ENCODE peak calls at places on chromosomes 11 and 22, in seven cellular contexts. One of them, this sample, is unnamed.

GRCh38 chr11:17734418-17734911 is at the start of gene KCNC1:
- DNase-seq in suprapubic skin: no peak
- DNase-seq in endodermal cell: peak
- DNase-seq in GM12865: peak
- DNase-seq in keratinocyte: no peak
- DNase-seq in fibroblast of lung: peak
- DNase-seq in heart right ventricle: no peak
- DNase-seq in this sample: no peak

GRCh38 chr11:112024778-112025678 is at the start of gene DLAT:
- DNase-seq in suprapubic skin: peak
- DNase-seq in endodermal cell: peak
- DNase-seq in GM12865: peak
- DNase-seq in keratinocyte: peak
- DNase-seq in fibroblast of lung: peak
- DNase-seq in heart right ventricle: peak
- DNase-seq in this sample: peak

GRCh38 chr11:78510025-78510596 is 64.6 kb downstream of the NARS2 start:
- DNase-seq in suprapubic skin: no peak
- DNase-seq in endodermal cell: no peak
- DNase-seq in GM12865: no peak
- DNase-seq in keratinocyte: no peak
- DNase-seq in fibroblast of lung: no peak
- DNase-seq in heart right ventricle: no peak
- DNase-seq in this sample: no peak

GRCh38 chr11:59207988-59208432 is 4.7 kb downstream of the MPEG1 start:
- DNase-seq in suprapubic skin: no peak
- DNase-seq in endodermal cell: peak
- DNase-seq in GM12865: peak
- DNase-seq in keratinocyte: no peak
- DNase-seq in fibroblast of lung: peak
- DNase-seq in heart right ventricle: peak
- DNase-seq in this sample: peak

GRCh38 chr11:128956401-128957203 is 13.9 kb upstream of the TP53AIP1 start:
- DNase-seq in suprapubic skin: no peak
- DNase-seq in endodermal cell: peak
- DNase-seq in GM12865: peak
- DNase-seq in keratinocyte: no peak
- DNase-seq in fibroblast of lung: peak
- DNase-seq in heart right ventricle: peak
- DNase-seq in this sample: no peak

GRCh38 chr22:49820984-49821383 is 6.7 kb downstream of the BRD1 start:
- DNase-seq in suprapubic skin: no peak
- DNase-seq in endodermal cell: no peak
- DNase-seq in GM12865: no peak
- DNase-seq in keratinocyte: no peak
- DNase-seq in fibroblast of lung: no peak
- DNase-seq in heart right ventricle: no peak
- DNase-seq in this sample: no peak

GRCh38 chr11:109945626-109946321 is 147.4 kb upstream of the ZC3H12C start:
- DNase-seq in suprapubic skin: no peak
- DNase-seq in endodermal cell: no peak
- DNase-seq in GM12865: peak
- DNase-seq in keratinocyte: no peak
- DNase-seq in fibroblast of lung: no peak
- DNase-seq in heart right ventricle: no peak
- DNase-seq in this sample: no peak

GRCh38 chr22:27534720-27535125 is 266.8 kb downstream of the MN1 start:
- DNase-seq in suprapubic skin: no peak
- DNase-seq in endodermal cell: no peak
- DNase-seq in GM12865: no peak
- DNase-seq in keratinocyte: no peak
- DNase-seq in fibroblast of lung: peak
- DNase-seq in heart right ventricle: no peak
- DNase-seq in this sample: no peak

GRCh38 chr11:113871331-113871730 is 4.0 kb downstream of the USP28 start:
- DNase-seq in suprapubic skin: no peak
- DNase-seq in endodermal cell: no peak
- DNase-seq in GM12865: no peak
- DNase-seq in keratinocyte: no peak
- DNase-seq in fibroblast of lung: no peak
- DNase-seq in heart right ventricle: no peak
- DNase-seq in this sample: no peak

GRCh38 chr11:11171854-11172253 is 181.2 kb downstream of the CSNK2A3 start:
- DNase-seq in suprapubic skin: no peak
- DNase-seq in endodermal cell: no peak
- DNase-seq in GM12865: peak
- DNase-seq in keratinocyte: no peak
- DNase-seq in fibroblast of lung: no peak
- DNase-seq in heart right ventricle: no peak
- DNase-seq in this sample: no peak

GRCh38 chr11:23201936-23202522 is 341.8 kb upstream of the CCDC179 start:
- DNase-seq in suprapubic skin: no peak
- DNase-seq in endodermal cell: no peak
- DNase-seq in GM12865: no peak
- DNase-seq in keratinocyte: no peak
- DNase-seq in fibroblast of lung: no peak
- DNase-seq in heart right ventricle: no peak
- DNase-seq in this sample: no peak

GRCh38 chr22:44880588-44881245 is 128.3 kb downstream of the ARHGAP8 start:
- DNase-seq in suprapubic skin: no peak
- DNase-seq in endodermal cell: peak
- DNase-seq in GM12865: no peak
- DNase-seq in keratinocyte: no peak
- DNase-seq in fibroblast of lung: no peak
- DNase-seq in heart right ventricle: no peak
- DNase-seq in this sample: no peak

GRCh38 chr11:62923634-62924411 is 2.7 kb upstream of the CHRM1 start:
- DNase-seq in suprapubic skin: no peak
- DNase-seq in endodermal cell: peak
- DNase-seq in GM12865: peak
- DNase-seq in keratinocyte: no peak
- DNase-seq in fibroblast of lung: no peak
- DNase-seq in heart right ventricle: no peak
- DNase-seq in this sample: no peak

GRCh38 chr22:32378703-32379272 is 21.1 kb downstream of the RFPL3 start:
- DNase-seq in suprapubic skin: no peak
- DNase-seq in endodermal cell: peak
- DNase-seq in GM12865: peak
- DNase-seq in keratinocyte: no peak
- DNase-seq in fibroblast of lung: peak
- DNase-seq in heart right ventricle: no peak
- DNase-seq in this sample: no peak

GRCh38 chr22:45497746-45498145 is 4.9 kb upstream of the FBLN1 start:
- DNase-seq in suprapubic skin: no peak
- DNase-seq in endodermal cell: no peak
- DNase-seq in GM12865: no peak
- DNase-seq in keratinocyte: no peak
- DNase-seq in fibroblast of lung: peak
- DNase-seq in heart right ventricle: no peak
- DNase-seq in this sample: no peak

GRCh38 chr22:40057652-40058051 is 62.9 kb downstream of the FAM83F start:
- DNase-seq in suprapubic skin: no peak
- DNase-seq in endodermal cell: no peak
- DNase-seq in GM12865: no peak
- DNase-seq in keratinocyte: no peak
- DNase-seq in fibroblast of lung: no peak
- DNase-seq in heart right ventricle: no peak
- DNase-seq in this sample: no peak

GRCh38 chr11:47233989-47234668 is 14.5 kb downstream of the ACP2 start:
- DNase-seq in suprapubic skin: no peak
- DNase-seq in endodermal cell: peak
- DNase-seq in GM12865: no peak
- DNase-seq in keratinocyte: no peak
- DNase-seq in fibroblast of lung: peak
- DNase-seq in heart right ventricle: peak
- DNase-seq in this sample: no peak

GRCh38 chr11:94708642-94709041 is 59.5 kb upstream of the AMOTL1 start:
- DNase-seq in suprapubic skin: no peak
- DNase-seq in endodermal cell: no peak
- DNase-seq in GM12865: no peak
- DNase-seq in keratinocyte: no peak
- DNase-seq in fibroblast of lung: no peak
- DNase-seq in heart right ventricle: no peak
- DNase-seq in this sample: no peak

DNA sequence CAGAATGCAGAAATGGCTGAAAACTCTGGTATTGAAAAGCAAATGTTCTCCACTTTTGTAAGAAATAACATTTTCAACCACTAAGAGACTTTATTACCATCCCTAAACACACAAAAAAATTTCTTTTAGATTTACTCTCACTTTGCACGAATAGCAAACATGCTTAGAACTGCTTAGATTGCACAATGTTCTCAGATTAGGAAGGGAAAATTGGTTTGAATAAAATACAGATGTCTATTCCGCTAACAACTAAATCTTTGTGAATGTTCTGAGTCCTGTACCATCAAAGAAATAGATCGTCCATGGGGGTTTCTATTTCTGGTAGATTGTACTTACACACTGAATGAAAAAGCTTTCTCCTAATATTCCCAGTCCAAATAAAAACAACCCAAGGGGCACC is 40.1 kb downstream of the BDNF start:
- DNase-seq in suprapubic skin: no peak
- DNase-seq in endodermal cell: no peak
- DNase-seq in GM12865: no peak
- DNase-seq in keratinocyte: no peak
- DNase-seq in fibroblast of lung: no peak
- DNase-seq in heart right ventricle: no peak
- DNase-seq in this sample: no peak
- TF ChIP-seq CTCF in suprapubic skin: no peak
- TF ChIP-seq CTCF in endodermal cell: no peak
- TF ChIP-seq CTCF in GM12865: no peak
- TF ChIP-seq CTCF in keratinocyte: no peak
- TF ChIP-seq CTCF in fibroblast of lung: no peak
- TF ChIP-seq CTCF in heart right ventricle: no peak
- TF ChIP-seq CTCF in this sample: no peak

GRCh38 chr22:42313804-42314581 is 43.5 kb upstream of the TCF20 start:
- DNase-seq in suprapubic skin: no peak
- DNase-seq in endodermal cell: peak
- DNase-seq in GM12865: peak
- DNase-seq in keratinocyte: peak
- DNase-seq in fibroblast of lung: peak
- DNase-seq in heart right ventricle: no peak
- DNase-seq in this sample: peak
- H3K4me3 ChIP-seq in suprapubic skin: no peak
- H3K4me3 ChIP-seq in endodermal cell: no peak
- H3K4me3 ChIP-seq in GM12865: no peak
- H3K4me3 ChIP-seq in keratinocyte: no peak
- H3K4me3 ChIP-seq in fibroblast of lung: no peak
- H3K4me3 ChIP-seq in heart right ventricle: no peak
- H3K4me3 ChIP-seq in this sample: no peak

DNA sequence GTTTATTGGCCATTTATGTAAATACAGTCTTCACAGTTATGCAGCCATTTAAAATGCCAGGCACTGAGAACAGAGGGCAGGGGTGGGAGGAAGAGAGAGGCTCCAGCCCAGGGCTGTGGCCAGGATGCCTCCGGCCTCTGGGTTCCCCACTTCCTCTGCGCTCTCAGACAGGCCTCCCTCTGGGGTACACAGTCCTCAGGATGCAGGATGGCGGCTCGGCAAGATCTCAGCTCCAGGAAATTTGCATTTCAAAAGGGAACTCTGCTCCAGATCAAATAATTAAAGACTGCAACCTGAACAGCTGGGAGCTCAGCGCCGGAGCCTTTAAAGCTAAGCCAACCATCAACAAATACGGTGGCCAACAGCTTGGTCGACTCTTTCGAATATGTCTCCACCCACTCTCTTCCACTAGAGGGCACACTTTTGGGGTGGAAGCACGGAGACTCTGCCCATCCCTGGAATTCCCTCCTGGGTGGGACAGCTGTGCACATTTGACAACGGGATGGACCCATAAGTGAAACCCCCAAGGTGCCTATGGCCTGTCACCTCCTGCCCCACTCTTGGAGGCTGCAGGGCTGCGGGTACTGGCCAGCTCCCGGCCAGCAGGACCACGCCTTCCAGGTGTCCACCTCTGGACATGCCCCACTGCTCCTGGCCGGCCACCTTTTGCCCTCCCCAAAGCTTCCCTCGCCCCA is 1044.7 kb downstream of the BRD1 start:
- DNase-seq in suprapubic skin: no peak
- DNase-seq in endodermal cell: peak
- DNase-seq in GM12865: no peak
- DNase-seq in keratinocyte: no peak
- DNase-seq in fibroblast of lung: no peak
- DNase-seq in heart right ventricle: no peak
- DNase-seq in this sample: no peak
- TF ChIP-seq CTCF in suprapubic skin: no peak
- TF ChIP-seq CTCF in endodermal cell: peak
- TF ChIP-seq CTCF in GM12865: no peak
- TF ChIP-seq CTCF in keratinocyte: no peak
- TF ChIP-seq CTCF in fibroblast of lung: no peak
- TF ChIP-seq CTCF in heart right ventricle: peak
- TF ChIP-seq CTCF in this sample: no peak

GRCh38 chr11:26330255-26330654 is 1.7 kb upstream of the ANO3 start:
- DNase-seq in suprapubic skin: no peak
- DNase-seq in endodermal cell: no peak
- DNase-seq in GM12865: no peak
- DNase-seq in keratinocyte: no peak
- DNase-seq in fibroblast of lung: no peak
- DNase-seq in heart right ventricle: no peak
- DNase-seq in this sample: no peak

GRCh38 chr11:26333906-26334305 is 2.0 kb downstream of the ANO3 start:
- DNase-seq in suprapubic skin: no peak
- DNase-seq in endodermal cell: no peak
- DNase-seq in GM12865: no peak
- DNase-seq in keratinocyte: no peak
- DNase-seq in fibroblast of lung: peak
- DNase-seq in heart right ventricle: no peak
- DNase-seq in this sample: no peak

GRCh38 chr11:26332572-26332915 is 614 bp downstream of the ANO3 start:
- DNase-seq in suprapubic skin: no peak
- DNase-seq in endodermal cell: no peak
- DNase-seq in GM12865: no peak
- DNase-seq in keratinocyte: no peak
- DNase-seq in fibroblast of lung: peak
- DNase-seq in heart right ventricle: no peak
- DNase-seq in this sample: no peak

GRCh38 chr11:26335903-26336302 is 4.0 kb downstream of the ANO3 start:
- DNase-seq in suprapubic skin: no peak
- DNase-seq in endodermal cell: no peak
- DNase-seq in GM12865: no peak
- DNase-seq in keratinocyte: no peak
- DNase-seq in fibroblast of lung: peak
- DNase-seq in heart right ventricle: no peak
- DNase-seq in this sample: no peak

DNA sequence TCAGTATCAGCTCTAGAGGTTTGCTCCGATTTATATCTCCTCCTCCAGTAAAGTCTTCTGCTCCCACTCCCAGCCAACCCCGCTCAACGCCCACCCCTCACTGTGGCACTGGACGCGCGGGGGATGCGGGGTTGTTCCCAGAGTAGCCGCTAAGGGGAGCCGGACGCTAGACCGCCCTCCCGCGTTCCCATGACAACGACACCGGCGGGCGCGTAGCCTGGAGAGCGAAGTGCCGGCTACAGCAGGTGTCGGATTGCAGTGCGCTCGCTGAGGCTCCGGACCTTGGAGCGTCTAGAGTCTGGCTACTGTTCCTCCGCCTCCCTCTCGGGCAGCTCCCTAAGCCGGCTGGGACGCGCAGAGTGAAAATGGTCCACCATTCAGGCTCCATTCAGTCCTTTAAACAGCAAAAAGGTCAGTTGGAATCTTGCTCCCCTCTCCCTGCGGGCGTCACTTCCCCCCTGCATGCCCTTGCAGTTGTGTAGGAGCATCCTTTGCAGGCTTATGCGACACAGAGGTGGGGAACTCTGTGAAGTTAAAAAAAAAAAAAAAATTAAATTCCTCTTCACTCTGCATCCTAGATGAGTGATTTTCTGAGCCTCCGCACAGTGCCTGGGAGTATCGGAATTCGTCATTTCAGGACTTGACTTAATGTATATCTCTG is at the start of gene ANO3:
- DNase-seq in suprapubic skin: no peak
- DNase-seq in endodermal cell: peak
- DNase-seq in GM12865: peak
- DNase-seq in keratinocyte: no peak
- DNase-seq in fibroblast of lung: peak
- DNase-seq in heart right ventricle: peak
- DNase-seq in this sample: peak
- H3K4me3 ChIP-seq in suprapubic skin: peak
- H3K4me3 ChIP-seq in endodermal cell: peak
- H3K4me3 ChIP-seq in GM12865: no peak
- H3K4me3 ChIP-seq in keratinocyte: no peak
- H3K4me3 ChIP-seq in fibroblast of lung: peak
- H3K4me3 ChIP-seq in heart right ventricle: no peak
- H3K4me3 ChIP-seq in this sample: peak

This sample was measured in kidney epithelial cell.